ENCODE peak calls at places on chromosome 10, in seven cellular contexts. H, G, U, I, D, V and R are unnamed samples.

GRCh38 chr10:13201132-13201531 is 33.0 kb downstream of the UCMA start:
- DNase-seq in H (no peak), G (no peak), U (no peak), I (no peak), D (no peak), V (peak), R (no peak)

GRCh38 chr10:43229208-43230061 is 37.4 kb downstream of the RASGEF1A start:
- DNase-seq in H (no peak), G (no peak), U (peak), I (no peak), D (peak), V (no peak), R (no peak)

GRCh38 chr10:97321032-97321806 is 2.1 kb downstream of the FRAT1 start:
- DNase-seq in H (no peak), G (no peak), U (peak), I (no peak), D (peak), V (no peak), R (no peak)

GRCh38 chr10:69803809-69804208 is 2.1 kb downstream of the COL13A1 start:
- DNase-seq in H (no peak), G (no peak), U (no peak), I (no peak), D (peak), V (no peak), R (no peak)

GRCh38 chr10:31754803-31755624 is 173.6 kb downstream of the ARHGAP12 start:
- DNase-seq in H (no peak), G (no peak), U (no peak), I (peak), D (peak), V (peak), R (no peak)

GRCh38 chr10:90007226-90007625 is 305.8 kb downstream of the KIF20B start:
- DNase-seq in H (no peak), G (peak), U (no peak), I (peak), D (no peak), V (peak), R (peak)

GRCh38 chr10:5148678-5149032 is 36.3 kb downstream of the AKR1C8 start:
- DNase-seq in H (no peak), G (no peak), U (no peak), I (no peak), D (no peak), V (no peak), R (no peak)

GRCh38 chr10:63501954-63502353 is 19.2 kb upstream of the REEP3 start:
- DNase-seq in H (no peak), G (no peak), U (no peak), I (no peak), D (no peak), V (no peak), R (no peak)

GRCh38 chr10:62972103-62972502 is 155.9 kb upstream of the EGR2 start:
- DNase-seq in H (peak), G (peak), U (no peak), I (peak), D (no peak), V (no peak), R (peak)

GRCh38 chr10:79027147-79028055 is 41.4 kb upstream of the ZMIZ1 start:
- DNase-seq in H (no peak), G (no peak), U (no peak), I (no peak), D (peak), V (no peak), R (no peak)

GRCh38 chr10:50224330-50224952 is 26.9 kb downstream of the ASAH2 start:
- DNase-seq in H (peak), G (peak), U (no peak), I (peak), D (no peak), V (peak), R (peak)

GRCh38 chr10:71634531-71635164 is 84.9 kb downstream of the C10orf105 start:
- DNase-seq in H (no peak), G (no peak), U (peak), I (no peak), D (no peak), V (no peak), R (no peak)

GRCh38 chr10:75246506-75246905 is 10.7 kb upstream of the COMTD1 start:
- DNase-seq in H (no peak), G (no peak), U (no peak), I (no peak), D (no peak), V (no peak), R (no peak)

GRCh38 chr10:86065711-86066251 is 300.8 kb downstream of the GRID1 start:
- DNase-seq in H (no peak), G (no peak), U (no peak), I (no peak), D (no peak), V (no peak), R (no peak)

GRCh38 chr10:71319042-71319799 is at the start of gene SLC29A3:
- DNase-seq in H (peak), G (peak), U (peak), I (peak), D (peak), V (peak), R (peak)

GRCh38 chr10:59625842-59626522 is 83.7 kb downstream of the SLC16A9 start:
- DNase-seq in H (peak), G (peak), U (no peak), I (peak), D (no peak), V (peak), R (peak)

DNA sequence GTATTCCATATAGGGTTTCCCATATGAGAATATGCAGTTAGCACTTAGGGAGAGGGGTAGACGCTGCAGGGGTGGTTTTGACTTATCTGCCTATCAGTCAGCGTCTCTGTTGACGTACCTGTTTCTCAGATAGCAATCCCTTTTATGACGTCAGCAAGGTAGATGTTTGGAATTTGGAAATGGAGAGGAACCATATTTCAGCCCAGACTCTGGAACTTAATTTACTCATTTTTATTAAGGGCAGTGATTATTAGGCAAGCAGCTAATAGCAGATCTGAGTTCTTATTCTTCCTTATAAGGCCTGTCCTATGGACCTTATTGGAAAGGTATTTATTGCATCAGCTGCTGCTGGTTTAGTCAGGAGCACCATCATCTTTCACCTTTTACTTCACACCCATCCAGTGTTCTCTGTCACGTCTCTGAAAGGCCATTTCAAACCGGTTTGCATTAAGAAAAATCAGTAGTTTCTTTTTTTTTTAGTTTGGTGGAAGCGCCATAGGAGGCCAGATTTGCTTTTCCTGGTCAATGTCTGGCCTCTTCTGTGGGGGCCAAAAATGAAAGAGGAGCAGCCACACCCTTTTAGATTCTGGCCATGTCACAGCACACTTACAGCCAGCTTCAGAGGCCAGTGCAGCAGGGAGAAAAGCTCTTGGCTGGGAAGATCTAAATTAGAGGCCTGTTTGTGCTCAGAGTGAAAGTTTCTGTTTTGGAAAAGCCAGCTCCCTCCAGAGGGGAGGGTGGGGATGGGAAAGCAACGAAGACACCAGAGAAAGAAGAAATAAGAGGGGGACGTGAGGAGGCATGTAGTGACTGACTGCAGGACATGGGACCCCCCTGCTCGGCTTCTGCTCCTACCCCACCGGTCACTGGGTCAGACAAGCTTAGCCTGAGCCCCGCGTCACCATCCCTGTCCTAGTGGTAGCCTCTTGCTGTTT is 146.3 kb downstream of the TCF7L2 start:
- DNase-seq in H (no peak), G (no peak), U (no peak), I (no peak), D (peak), V (no peak), R (no peak)
- TF ChIP-seq CTCF in H (no peak), G (no peak), U (no peak), I (no peak), D (no peak), V (peak), R (no peak)

DNA sequence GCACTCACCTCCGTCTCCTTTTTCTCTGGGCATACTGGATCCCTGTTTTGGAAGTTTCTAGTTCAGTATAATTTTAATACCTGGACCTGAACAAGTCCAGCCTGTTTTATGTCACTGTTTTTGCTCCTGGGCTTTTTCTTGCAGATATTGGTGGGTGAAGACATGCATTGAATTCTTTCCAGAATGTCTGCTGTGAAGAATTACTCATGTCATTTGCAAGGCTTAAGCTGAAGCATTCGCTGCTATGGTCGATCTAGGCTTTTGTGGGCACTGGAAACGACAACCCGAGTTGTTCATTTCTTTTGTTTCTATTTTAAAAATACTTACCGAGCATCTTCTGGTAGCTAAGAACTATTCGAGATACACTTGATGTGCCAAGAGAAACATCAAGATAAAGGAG is 36.7 kb downstream of the TCF7L2 start:
- DNase-seq in H (peak), G (peak), U (no peak), I (peak), D (no peak), V (peak), R (peak)
- H3K4me3 ChIP-seq in H (no peak), G (no peak), U (no peak), I (no peak), D (no peak), V (no peak), R (no peak)

GRCh38 chr10:23693398-23693797 is 254.5 kb downstream of the OTUD1 start:
- DNase-seq in H (no peak), G (no peak), U (no peak), I (no peak), D (no peak), V (no peak), R (peak)
- TF ChIP-seq CTCF in H (no peak), G (no peak), U (no peak), I (no peak), D (no peak), V (no peak), R (no peak)

GRCh38 chr10:124744688-124745055 is 494 bp upstream of the FAM53B start:
- DNase-seq in H (peak), G (peak), U (no peak), I (peak), D (no peak), V (peak), R (peak)
- H3K4me3 ChIP-seq in H (peak), G (peak), U (peak), I (peak), D (peak), V (peak), R (peak)

GRCh38 chr10:35377050-35377723 is 40.9 kb downstream of the CCNY start:
- DNase-seq in H (no peak), G (no peak), U (no peak), I (peak), D (no peak), V (no peak), R (peak)

GRCh38 chr10:35378547-35379210 is 42.4 kb downstream of the CCNY start:
- DNase-seq in H (peak), G (peak), U (no peak), I (peak), D (no peak), V (peak), R (no peak)

GRCh38 chr10:35375091-35375765 is 38.9 kb downstream of the CCNY start:
- DNase-seq in H (peak), G (peak), U (no peak), I (peak), D (no peak), V (peak), R (peak)

GRCh38 chr10:35382096-35382495 is 45.8 kb downstream of the CCNY start:
- DNase-seq in H (no peak), G (no peak), U (no peak), I (no peak), D (no peak), V (no peak), R (no peak)

GRCh38 chr10:35379226-35380137 is 43.2 kb downstream of the CCNY start:
- DNase-seq in H (peak), G (peak), U (peak), I (peak), D (peak), V (peak), R (peak)
- TF ChIP-seq CTCF in H (peak), G (no peak), U (peak), I (no peak), D (no peak), V (peak), R (no peak)